ENCODE peak calls at places on chromosomes 11 and 22, in ten cellular contexts. F is fibroblast of villous mesenchyme, Y is bronchial epithelial cell, I is HFF-Myc, U is fibroblast of the aortic adventitia, M is A549, W is tibial artery, C is brain microvascular endothelial cell, V is cardiac muscle cell, X is endodermal cell. S is an unnamed sample.

GRCh38 chr11:44471603-44472002 is 93.9 kb upstream of the CD82 start:
- DNase-seq in M (no peak), C (no peak), X (no peak), W (no peak), U (no peak), F (no peak), Y (no peak), I (no peak), V (no peak), S (no peak)

GRCh38 chr11:73317373-73317772 is 9.3 kb downstream of the ARHGEF17 start:
- DNase-seq in C (no peak), F (no peak), Y (no peak), X (no peak), W (peak; percentile 98), U (peak; percentile 36), I (no peak), M (no peak), V (peak; percentile 51), S (no peak)

GRCh38 chr11:118621898-118622375 is 14.5 kb downstream of the PHLDB1 start:
- DNase-seq in I (no peak), W (no peak), V (no peak), M (no peak), X (no peak), Y (no peak), F (no peak), C (no peak), U (no peak), S (no peak)

GRCh38 chr22:39253427-39254070 is 8.8 kb upstream of the PDGFB start:
- DNase-seq in F (peak; percentile 84), W (peak; percentile 80), V (peak; percentile 70), Y (peak; percentile 88), C (peak; percentile 72), U (peak; percentile 80), I (peak; percentile 52), X (peak; percentile 84), M (peak; percentile 86), S (peak; percentile 84)

GRCh38 chr22:23064381-23065068 is 5.8 kb upstream of the GNAZ start:
- DNase-seq in I (no peak), F (no peak), M (no peak), Y (no peak), V (no peak), W (peak; percentile 32), X (peak; percentile 41), U (no peak), C (no peak), S (no peak)

GRCh38 chr11:40606800-40607199 is 852.7 kb downstream of the LRRC4C start:
- DNase-seq in I (no peak), W (no peak), X (no peak), F (no peak), V (no peak), U (no peak), Y (no peak), M (no peak), C (no peak), S (no peak)

GRCh38 chr22:50670513-50670912 is 2.1 kb upstream of the SHANK3 start:
- DNase-seq in F (no peak), Y (no peak), V (no peak), U (no peak), I (no peak), X (no peak), M (no peak), W (no peak), C (no peak), S (no peak)

GRCh38 chr22:39276461-39277134 is 31.8 kb upstream of the PDGFB start:
- DNase-seq in X (no peak), I (no peak), V (no peak), C (no peak), U (no peak), Y (peak; percentile 29), M (no peak), W (no peak), F (no peak), S (no peak)

GRCh38 chr11:17600316-17601205 is 53.5 kb downstream of the OTOG start:
- DNase-seq in V (no peak), U (no peak), I (no peak), Y (no peak), W (no peak), C (no peak), F (no peak), X (peak; percentile 75), M (no peak), S (no peak)

GRCh38 chr22:21443735-21444421 is 23.3 kb upstream of the TMEM191C start:
- DNase-seq in X (peak; percentile 37), V (no peak), U (no peak), C (no peak), W (peak; percentile 55), F (no peak), M (no peak), I (no peak), Y (no peak), S (no peak)

DNA sequence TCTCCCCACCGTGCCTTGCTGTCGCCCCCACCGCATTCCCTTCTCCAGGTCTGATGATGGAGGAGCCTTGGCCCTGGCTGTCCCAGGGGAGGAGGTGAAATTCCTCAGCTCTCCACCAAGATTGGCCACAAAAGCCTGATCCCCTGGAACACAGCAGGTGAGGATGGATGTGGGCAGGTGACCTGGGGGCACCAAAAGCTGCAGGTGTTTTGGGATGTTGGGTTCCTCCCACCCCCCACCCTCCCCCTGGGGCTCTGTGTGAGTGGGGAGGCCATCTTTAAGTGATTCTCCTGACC is 640 bp downstream of the TRIOBP start:
- DNase-seq in V (no peak), U (no peak), C (no peak), X (no peak), I (no peak), Y (no peak), W (no peak), M (no peak), F (no peak), S (no peak)
- H3K4me3 ChIP-seq in V (peak overlapping the region; percentile 25), U (no peak overlapping the region), C (no peak overlapping the region), X (peak overlapping the region; percentile 84), I (no peak overlapping the region), Y (no peak overlapping the region), W (no peak overlapping the region), M (no peak overlapping the region), F (no peak overlapping the region), S (no peak overlapping the region)

GRCh38 chr11:116217441-116217840 is 555.3 kb downstream of the BUD13 start:
- DNase-seq in F (no peak), W (no peak), M (no peak), X (no peak), U (no peak), C (no peak), I (no peak), V (no peak), Y (no peak), S (no peak)

GRCh38 chr11:116215471-116216113 is 557.2 kb downstream of the BUD13 start:
- DNase-seq in F (no peak), U (no peak), M (no peak), Y (peak; percentile 5), V (no peak), I (no peak), W (no peak), X (peak; percentile 87), C (no peak), S (no peak)

GRCh38 chr11:116221351-116221750 is 551.4 kb downstream of the BUD13 start:
- DNase-seq in U (no peak), X (no peak), M (no peak), W (no peak), Y (no peak), I (no peak), F (no peak), V (no peak), C (no peak), S (no peak)

GRCh38 chr11:116219171-116219635 is 553.6 kb downstream of the BUD13 start:
- DNase-seq in Y (no peak), M (no peak), W (no peak), V (no peak), C (no peak), X (no peak), I (peak; percentile 9), U (no peak), F (no peak), S (no peak)

GRCh38 chr11:116217006-116217405 is 555.8 kb downstream of the BUD13 start:
- DNase-seq in C (peak; percentile 49), M (peak; percentile 12), W (no peak), F (peak; percentile 43), U (peak; percentile 32), V (peak; percentile 58), X (no peak), Y (peak; percentile 37), I (peak; percentile 1), S (peak; percentile 39)
- TF ChIP-seq CTCF in C (peak; percentile 77), M (peak; percentile 53), W (peak; percentile 29), F (peak; percentile 76), U (peak; percentile 58), V (peak; percentile 65), X (peak; percentile 19), Y (peak; percentile 84), I (peak; percentile 77), S (peak; percentile 54)

DNA sequence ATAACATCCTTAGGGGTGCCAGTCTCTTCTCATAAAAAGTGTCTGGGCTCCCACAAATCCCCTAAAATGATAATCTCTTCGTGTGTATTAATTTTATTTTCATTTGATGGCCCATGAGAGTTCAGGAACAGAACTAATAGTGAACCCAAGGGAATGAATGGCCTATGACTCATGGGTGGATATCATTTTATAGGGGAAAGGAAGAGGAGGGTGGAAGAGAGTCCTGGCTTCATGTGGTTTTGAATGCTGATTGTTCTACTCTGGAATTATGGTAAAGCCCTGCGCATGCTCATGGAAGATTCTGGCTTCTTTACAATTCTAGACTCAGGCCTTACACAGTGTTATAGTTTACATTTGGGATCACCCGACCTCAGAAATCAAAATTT is 35.3 kb downstream of the MAML2 start:
- DNase-seq in F (peak; percentile 89), X (no peak), M (peak; percentile 38), U (peak; percentile 91), C (peak; percentile 90), Y (peak; percentile 91), V (peak; percentile 90), I (peak; percentile 91), W (no peak), S (peak; percentile 95)
- H3K4me3 ChIP-seq in F (peak overlapping the region; percentile 46), X (peak overlapping the region; percentile 53), M (peak overlapping the region; percentile 31), U (peak overlapping the region; percentile 39), C (peak overlapping the region; percentile 37), Y (peak overlapping the region; percentile 3), V (peak overlapping the region; percentile 13), I (peak overlapping the region; percentile 45), W (peak overlapping the region; percentile 42), S (peak overlapping the region; percentile 41)

GRCh38 chr11:102914238-102915043 is 39.7 kb upstream of the MMP12 start:
- DNase-seq in W (no peak), M (peak; percentile 18), V (peak; percentile 59), Y (peak; percentile 55), F (peak; percentile 58), X (peak; percentile 81), U (peak; percentile 80), C (peak; percentile 33), I (peak; percentile 33), S (peak; percentile 61)

GRCh38 chr11:102920118-102920684 is 35.3 kb downstream of the MMP13 start:
- DNase-seq in F (no peak), X (no peak), M (no peak), Y (no peak), U (no peak), V (no peak), C (no peak), I (no peak), W (no peak), S (no peak)

GRCh38 chr11:102912482-102912830 is 37.7 kb upstream of the MMP12 start:
- DNase-seq in V (no peak), W (no peak), M (no peak), C (no peak), U (no peak), Y (peak; percentile 69), I (no peak), F (no peak), X (no peak), S (peak; percentile 7)

GRCh38 chr11:102911758-102912481 is 37.1 kb upstream of the MMP12 start:
- DNase-seq in W (no peak), V (no peak), I (no peak), C (no peak), M (no peak), X (peak; percentile 69), F (no peak), Y (peak; percentile 44), U (no peak), S (no peak)

GRCh38 chr11:102915044-102915375 is 40.2 kb upstream of the MMP12 start:
- DNase-seq in I (no peak), W (no peak), C (no peak), Y (no peak), U (no peak), M (no peak), V (no peak), F (no peak), X (no peak), S (no peak)
- TF ChIP-seq CTCF in I (no peak), W (no peak), C (no peak), Y (no peak), U (no peak), M (no peak), V (no peak), F (no peak), X (peak; percentile 25), S (no peak)

S was measured in fibroblast of mammary gland.